ENCODE peak calls at places on chromosomes 7 and 10, in four cellular contexts. M, C, Y and U are unnamed samples.

GRCh38 chr7:117582219-117582704 is 102.4 kb downstream of the CFTR start:
- DNase-seq in Y (peak), M (no peak), C (peak), U (peak)

GRCh38 chr7:45888185-45888992 is at the start of gene IGFBP1:
- DNase-seq in Y (peak), M (no peak), C (no peak), U (peak)

GRCh38 chr7:25181537-25181936 is 46.7 kb downstream of the NPVF start:
- DNase-seq in C (no peak), M (no peak), Y (no peak), U (no peak)

GRCh38 chr10:87775766-87776165 is 42.3 kb downstream of the ATAD1 start:
- DNase-seq in Y (no peak), C (no peak), M (no peak), U (no peak)

GRCh38 chr10:101588879-101589278 is 758 bp downstream of the DPCD start:
- DNase-seq in M (no peak), C (peak), Y (peak), U (peak)

GRCh38 chr7:141359740-141360413 is 191.3 kb upstream of the AGK start:
- DNase-seq in C (no peak), Y (peak), M (no peak), U (peak)

GRCh38 chr7:55552320-55553086 is 19.8 kb downstream of the VOPP1 start:
- DNase-seq in M (peak), C (no peak), Y (peak), U (peak)

GRCh38 chr10:83553366-83553765 is 585.9 kb upstream of the GHITM start:
- DNase-seq in M (no peak), Y (peak), C (no peak), U (peak)

GRCh38 chr10:31071232-31071999 is 39.8 kb upstream of the ZNF438 start:
- DNase-seq in Y (no peak), M (no peak), C (no peak), U (no peak)

GRCh38 chr7:116356979-116357378 is 142.6 kb upstream of the CAV2 start:
- DNase-seq in Y (peak), M (no peak), C (peak), U (no peak)

GRCh38 chr10:11167233-11167979 is 149.7 kb downstream of the CELF2 start:
- DNase-seq in M (no peak), Y (no peak), C (no peak), U (no peak)

GRCh38 chr10:69057951-69058297 is 30.0 kb upstream of the SRGN start:
- DNase-seq in C (no peak), Y (no peak), M (no peak), U (peak)

GRCh38 chr10:94485094-94485493 is 60.5 kb upstream of the HELLS start:
- DNase-seq in C (no peak), M (no peak), Y (no peak), U (no peak)

GRCh38 chr10:32962541-32962940 is 4.5 kb upstream of the ITGB1 start:
- DNase-seq in C (no peak), Y (no peak), M (no peak), U (no peak)

GRCh38 chr10:77478248-77478963 is 159.2 kb downstream of the KCNMA1 start:
- DNase-seq in M (no peak), C (no peak), Y (peak), U (peak)

GRCh38 chr7:26167293-26167934 is 15.4 kb downstream of the NFE2L3 start:
- DNase-seq in Y (no peak), M (no peak), C (no peak), U (no peak)

GRCh38 chr7:116339564-116339963 is 129.2 kb downstream of the TES start:
- DNase-seq in C (no peak), M (no peak), Y (no peak), U (no peak)